ENCODE peak calls at places on chromosomes 16 and 17, in six cellular contexts. One of them, this sample, is unnamed.

GRCh38 chr16:56825821-56826220 is 39.2 kb upstream of the SLC12A3 start:
- DNase-seq in fibroblast of the aortic adventitia: no peak
- DNase-seq in GM12891: no peak
- DNase-seq in GM23338: no peak
- DNase-seq in bronchial epithelial cell: no peak
- DNase-seq in left ventricle myocardium inferior: no peak
- DNase-seq in this sample: no peak

GRCh38 chr17:1787301-1787902 is 25.5 kb downstream of the SERPINF1 start:
- DNase-seq in fibroblast of the aortic adventitia: peak
- DNase-seq in GM12891: no peak
- DNase-seq in bronchial epithelial cell: peak
- DNase-seq in left ventricle myocardium inferior: peak
- DNase-seq in GM23338: no peak
- DNase-seq in this sample: no peak

GRCh38 chr16:77133706-77134105 is 57.3 kb upstream of the MON1B start:
- DNase-seq in left ventricle myocardium inferior: no peak
- DNase-seq in GM12891: no peak
- DNase-seq in bronchial epithelial cell: no peak
- DNase-seq in fibroblast of the aortic adventitia: no peak
- DNase-seq in GM23338: peak
- DNase-seq in this sample: no peak

GRCh38 chr16:58264961-58265479 is 29.8 kb downstream of the PRSS54 start:
- DNase-seq in GM23338: no peak
- DNase-seq in left ventricle myocardium inferior: no peak
- DNase-seq in GM12891: no peak
- DNase-seq in fibroblast of the aortic adventitia: peak
- DNase-seq in bronchial epithelial cell: peak
- DNase-seq in this sample: no peak

GRCh38 chr16:80347002-80347401 is 193.8 kb upstream of the DYNLRB2 start:
- DNase-seq in bronchial epithelial cell: no peak
- DNase-seq in fibroblast of the aortic adventitia: no peak
- DNase-seq in left ventricle myocardium inferior: no peak
- DNase-seq in GM12891: no peak
- DNase-seq in GM23338: no peak
- DNase-seq in this sample: no peak

GRCh38 chr17:48995871-48996695 is 1.1 kb upstream of the IGF2BP1 start:
- DNase-seq in GM12891: no peak
- DNase-seq in bronchial epithelial cell: no peak
- DNase-seq in left ventricle myocardium inferior: no peak
- DNase-seq in GM23338: peak
- DNase-seq in fibroblast of the aortic adventitia: no peak
- DNase-seq in this sample: no peak

GRCh38 chr16:4067262-4068001 is 48.8 kb downstream of the ADCY9 start:
- DNase-seq in bronchial epithelial cell: no peak
- DNase-seq in GM23338: no peak
- DNase-seq in GM12891: no peak
- DNase-seq in left ventricle myocardium inferior: no peak
- DNase-seq in fibroblast of the aortic adventitia: peak
- DNase-seq in this sample: no peak

GRCh38 chr16:85293899-85294642 is 181.8 kb upstream of the CIBAR2 start:
- DNase-seq in bronchial epithelial cell: no peak
- DNase-seq in GM23338: no peak
- DNase-seq in left ventricle myocardium inferior: no peak
- DNase-seq in fibroblast of the aortic adventitia: no peak
- DNase-seq in GM12891: no peak
- DNase-seq in this sample: no peak

GRCh38 chr17:78185981-78186688 is 717 bp downstream of the TK1 start:
- DNase-seq in left ventricle myocardium inferior: peak
- DNase-seq in GM12891: no peak
- DNase-seq in GM23338: no peak
- DNase-seq in fibroblast of the aortic adventitia: no peak
- DNase-seq in bronchial epithelial cell: peak
- DNase-seq in this sample: no peak

GRCh38 chr17:27315322-27315721 is 21.4 kb downstream of the WSB1 start:
- DNase-seq in fibroblast of the aortic adventitia: peak
- DNase-seq in GM12891: no peak
- DNase-seq in GM23338: no peak
- DNase-seq in bronchial epithelial cell: no peak
- DNase-seq in left ventricle myocardium inferior: peak
- DNase-seq in this sample: no peak

GRCh38 chr16:50326835-50327465 is 41.8 kb downstream of the BRD7 start:
- DNase-seq in GM23338: peak
- DNase-seq in left ventricle myocardium inferior: no peak
- DNase-seq in bronchial epithelial cell: peak
- DNase-seq in GM12891: no peak
- DNase-seq in fibroblast of the aortic adventitia: peak
- DNase-seq in this sample: no peak

GRCh38 chr17:39634384-39634871 is 2.5 kb upstream of the STARD3 start:
- DNase-seq in left ventricle myocardium inferior: no peak
- DNase-seq in bronchial epithelial cell: peak
- DNase-seq in fibroblast of the aortic adventitia: peak
- DNase-seq in GM12891: no peak
- DNase-seq in GM23338: peak
- DNase-seq in this sample: no peak

This sample was measured in KG1.